ENCODE peak calls at places on chromosomes 16 and 17, in four cellular contexts. C, H, I and J are unnamed samples.
A peak's percentile ranks its signal among the peaks of the same experiment; 100 is the strongest.

GRCh38 chr16:83356986-83357385 is 450.8 kb upstream of the HSBP1 start:
- DNase-seq in C (no peak), H (no peak), I (no peak), J (no peak)

GRCh38 chr16:1776672-1776955 is 3.7 kb upstream of the MRPS34 start:
- DNase-seq in C (no peak), H (no peak), I (no peak), J (no peak)

GRCh38 chr17:50020841-50021599 is 26.0 kb upstream of the DLX3 start:
- DNase-seq in C (no peak), H (no peak), I (no peak), J (no peak)

GRCh38 chr17:63842173-63842539 is 329 bp downstream of the SMARCD2 start:
- DNase-seq in C (peak; percentile 16), H (no peak), I (no peak), J (no peak)

GRCh38 chr17:81396722-81397313 is 1.6 kb downstream of the BAHCC1 start:
- DNase-seq in C (no peak), H (peak; percentile 84), I (no peak), J (no peak)

GRCh38 chr16:87421369-87421912 is 29.3 kb downstream of the MAP1LC3B start:
- DNase-seq in C (no peak), H (no peak), I (no peak), J (no peak)

GRCh38 chr16:52861614-52862022 is 191.1 kb downstream of the CHD9NB start:
- DNase-seq in C (no peak), H (peak; percentile 1), I (no peak), J (no peak)

GRCh38 chr16:8476824-8477223 is 113.5 kb downstream of the TMEM114 start:
- DNase-seq in C (no peak), H (no peak), I (no peak), J (no peak)